ENCODE peak calls at places on chromosomes 2 and 18, in six cellular contexts. G is left ventricle myocardium inferior, K is hepatocyte, T is tibial nerve, N is tibial artery, U is aorta. O is an unnamed sample.

GRCh38 chr2:66729391-66729790 is 294.5 kb downstream of the MEIS1 start:
- DNase-seq in G (no peak), K (no peak), T (no peak), N (no peak), U (no peak), O (no peak)

GRCh38 chr2:207202645-207203044 is 36.9 kb upstream of the KLF7 start:
- DNase-seq in G (no peak), K (peak), T (no peak), N (no peak), U (no peak), O (no peak)

GRCh38 chr2:236014408-236015131 is 153.6 kb downstream of the GBX2 start:
- DNase-seq in G (no peak), K (no peak), T (no peak), N (no peak), U (no peak), O (no peak)

GRCh38 chr18:8982416-8983183 is 119.9 kb upstream of the NDUFV2 start:
- DNase-seq in G (no peak), K (peak), T (no peak), N (no peak), U (no peak), O (peak)

GRCh38 chr2:105455488-105455991 is 56.7 kb upstream of the FHL2 start:
- DNase-seq in G (no peak), K (peak), T (peak), N (peak), U (no peak), O (no peak)

GRCh38 chr2:35503311-35503710 is 852.3 kb upstream of the CRIM1 start:
- DNase-seq in G (no peak), K (no peak), T (no peak), N (no peak), U (no peak), O (no peak)

GRCh38 chr2:126856403-126856802 is 42.3 kb upstream of the TEX51 start:
- DNase-seq in G (no peak), K (no peak), T (no peak), N (no peak), U (no peak), O (no peak)

GRCh38 chr18:11570073-11570588 is 39.3 kb upstream of the SLC35G4 start:
- DNase-seq in G (no peak), K (no peak), T (no peak), N (no peak), U (no peak), O (no peak)

GRCh38 chr2:156309922-156310321 is 22.6 kb downstream of the NR4A2 start:
- DNase-seq in G (no peak), K (no peak), T (no peak), N (no peak), U (no peak), O (no peak)

GRCh38 chr18:58363767-58364540 is 264.9 kb downstream of the ALPK2 start:
- DNase-seq in G (no peak), K (no peak), T (no peak), N (no peak), U (no peak), O (no peak)

GRCh38 chr18:56836173-56836572 is 185.0 kb downstream of the WDR7 start:
- DNase-seq in G (no peak), K (no peak), T (no peak), N (no peak), U (no peak), O (no peak)

GRCh38 chr2:3659447-3660432 is 1.7 kb downstream of the ALLC start:
- DNase-seq in G (peak), K (no peak), T (no peak), N (peak), U (no peak), O (no peak)

GRCh38 chr2:226993171-226993570 is 157.3 kb downstream of the RHBDD1 start:
- DNase-seq in G (no peak), K (no peak), T (no peak), N (no peak), U (no peak), O (no peak)

GRCh38 chr2:119158563-119159347 is at the start of gene C1QL2:
- DNase-seq in G (no peak), K (peak), T (no peak), N (no peak), U (no peak), O (no peak)

GRCh38 chr2:220434365-220434764 is 806.9 kb downstream of the SLC4A3 start:
- DNase-seq in G (no peak), K (no peak), T (no peak), N (no peak), U (no peak), O (no peak)

GRCh38 chr2:15953891-15954680 is 13.7 kb downstream of the MYCN start:
- DNase-seq in G (no peak), K (no peak), T (no peak), N (no peak), U (no peak), O (no peak)

GRCh38 chr2:152036611-152037469 is 62.0 kb downstream of the CACNB4 start:
- DNase-seq in G (peak), K (peak), T (peak), N (peak), U (peak), O (peak)

GRCh38 chr18:27363918-27364317 is 178.8 kb upstream of the CHST9 start:
- DNase-seq in G (no peak), K (peak), T (no peak), N (no peak), U (no peak), O (no peak)

GRCh38 chr18:57269756-57270534 is 82.4 kb upstream of the ST8SIA3 start:
- DNase-seq in G (no peak), K (no peak), T (no peak), N (no peak), U (no peak), O (no peak)

GRCh38 chr2:100046961-100047950 is 95.1 kb downstream of the AFF3 start:
- DNase-seq in G (no peak), K (no peak), T (no peak), N (no peak), U (no peak), O (peak)

GRCh38 chr18:44637210-44638051 is 43.3 kb upstream of the SETBP1 start:
- DNase-seq in G (no peak), K (peak), T (no peak), N (no peak), U (no peak), O (no peak)

GRCh38 chr2:241878007-241878970 is 8.8 kb downstream of the RTP5 start:
- DNase-seq in G (peak), K (peak), T (peak), N (no peak), U (peak), O (no peak)

GRCh38 chr2:184339966-184340365 is 258.4 kb upstream of the ZNF804A start:
- DNase-seq in G (no peak), K (no peak), T (no peak), N (no peak), U (no peak), O (no peak)

GRCh38 chr2:98478861-98479770 is 34.5 kb downstream of the INPP4A start:
- DNase-seq in G (no peak), K (no peak), T (no peak), N (no peak), U (no peak), O (no peak)

GRCh38 chr2:131045286-131045924 is 47.9 kb downstream of the FAM168B start:
- DNase-seq in G (no peak), K (no peak), T (no peak), N (no peak), U (no peak), O (no peak)

GRCh38 chr2:28287261-28287915 is 105.3 kb upstream of the FOSL2 start:
- DNase-seq in G (no peak), K (no peak), T (no peak), N (no peak), U (peak), O (no peak)

GRCh38 chr2:164746713-164747112 is 94.9 kb downstream of the COBLL1 start:
- DNase-seq in G (no peak), K (no peak), T (no peak), N (no peak), U (no peak), O (no peak)

GRCh38 chr2:222892321-222892720 is 31.5 kb downstream of the ACSL3 start:
- DNase-seq in G (no peak), K (no peak), T (no peak), N (no peak), U (no peak), O (no peak)

GRCh38 chr2:235539773-235540172 is 45.9 kb downstream of the AGAP1 start:
- DNase-seq in G (no peak), K (no peak), T (no peak), N (no peak), U (no peak), O (no peak)

GRCh38 chr18:55343396-55344073 is 244.5 kb downstream of the TCF4 start:
- DNase-seq in G (no peak), K (peak), T (no peak), N (no peak), U (no peak), O (no peak)

GRCh38 chr2:108940156-108940555 is 48.9 kb downstream of the EDAR start:
- DNase-seq in G (no peak), K (no peak), T (no peak), N (no peak), U (no peak), O (no peak)

GRCh38 chr18:35267161-35267651 is 22.8 kb downstream of the ZSCAN30 start:
- DNase-seq in G (peak), K (no peak), T (peak), N (peak), U (peak), O (peak)
- H3K27ac ChIP-seq in G (peak), K (no peak), T (peak), N (peak), U (peak), O (peak)

GRCh38 chr2:95509408-95509807 is 24.9 kb upstream of the TRIM43B start:
- DNase-seq in G (no peak), K (no peak), T (no peak), N (no peak), U (no peak), O (no peak)
- H3K27ac ChIP-seq in G (no peak), K (no peak), T (no peak), N (no peak), U (no peak), O (no peak)

DNA sequence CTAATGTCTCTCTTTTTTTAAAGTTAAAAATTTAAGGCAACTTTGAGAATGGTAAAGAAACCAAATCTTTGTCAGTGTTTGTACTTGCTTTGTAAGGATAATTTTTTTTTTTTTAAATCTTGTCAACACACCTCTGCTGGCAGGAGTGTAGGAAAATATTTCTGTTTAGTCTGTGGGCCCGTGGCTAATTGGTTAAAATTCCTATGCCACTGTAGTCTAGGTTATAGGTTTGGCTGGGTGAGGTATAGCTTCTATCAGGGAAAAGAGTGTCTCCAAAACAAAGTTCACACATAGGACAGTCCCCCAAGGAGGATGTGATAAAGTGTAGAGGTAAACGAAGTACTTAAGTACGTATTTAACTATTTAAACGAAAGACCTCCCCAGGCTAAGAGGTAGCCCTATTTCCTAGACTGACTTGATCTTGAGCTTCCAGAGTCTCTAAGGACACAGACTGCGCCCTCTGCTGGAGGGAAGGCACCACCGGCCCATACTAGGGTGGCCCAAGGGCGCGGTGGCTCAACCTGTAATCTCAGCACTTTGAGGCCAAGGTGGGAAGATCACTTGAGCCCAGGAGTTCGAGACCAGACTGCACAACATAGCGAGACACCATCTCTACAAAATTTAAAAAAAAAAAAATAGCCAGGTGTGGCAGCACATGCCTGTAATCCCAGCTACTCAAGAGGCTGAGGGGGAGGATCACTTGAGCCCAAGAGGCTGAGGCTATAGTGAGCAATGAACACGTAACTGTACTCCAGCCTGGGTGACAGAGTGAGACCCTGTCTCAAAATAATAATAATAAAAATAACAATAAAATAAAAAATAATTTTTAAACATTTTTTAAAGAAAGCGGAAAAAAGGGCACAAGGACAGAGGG is 8.9 kb downstream of the TEX44 start:
- DNase-seq in G (peak), K (peak), T (peak), N (peak), U (peak), O (peak)
- H3K27ac ChIP-seq in G (peak), K (peak), T (peak), N (peak), U (no peak), O (no peak)

GRCh38 chr2:65465124-65465523 is 32.7 kb upstream of the SPRED2 start:
- DNase-seq in G (no peak), K (no peak), T (no peak), N (no peak), U (no peak), O (no peak)
- H3K27ac ChIP-seq in G (peak), K (no peak), T (no peak), N (no peak), U (no peak), O (no peak)

DNA sequence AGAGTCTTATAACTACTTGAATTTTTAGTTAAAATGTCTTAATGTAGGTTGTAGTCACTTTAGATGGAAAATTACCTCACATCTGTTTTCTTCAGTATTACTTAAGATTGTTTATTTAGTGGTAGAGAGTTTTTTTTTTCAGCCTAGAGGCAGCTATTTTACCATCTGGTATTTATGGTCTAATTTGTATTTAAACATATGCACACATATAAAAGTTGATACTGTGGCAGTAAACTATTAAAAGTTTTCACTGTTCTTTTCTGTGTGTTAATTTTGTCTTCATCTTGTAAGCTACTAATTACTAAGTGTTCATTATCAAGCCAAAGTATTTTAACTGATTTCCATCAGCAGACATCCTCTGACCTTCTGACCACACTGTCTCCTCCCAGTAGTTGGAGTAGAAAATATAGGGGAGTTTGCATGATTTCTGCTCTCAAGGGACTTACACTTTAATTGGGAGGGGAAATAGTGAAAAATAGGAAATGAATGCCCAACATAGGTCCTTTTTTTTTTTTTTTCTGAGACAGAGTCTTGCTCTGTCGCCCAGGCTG is 4.3 kb downstream of the PMAIP1 start:
- DNase-seq in G (no peak), K (no peak), T (no peak), N (no peak), U (no peak), O (no peak)
- H3K27ac ChIP-seq in G (peak), K (no peak), T (no peak), N (no peak), U (no peak), O (no peak)

DNA sequence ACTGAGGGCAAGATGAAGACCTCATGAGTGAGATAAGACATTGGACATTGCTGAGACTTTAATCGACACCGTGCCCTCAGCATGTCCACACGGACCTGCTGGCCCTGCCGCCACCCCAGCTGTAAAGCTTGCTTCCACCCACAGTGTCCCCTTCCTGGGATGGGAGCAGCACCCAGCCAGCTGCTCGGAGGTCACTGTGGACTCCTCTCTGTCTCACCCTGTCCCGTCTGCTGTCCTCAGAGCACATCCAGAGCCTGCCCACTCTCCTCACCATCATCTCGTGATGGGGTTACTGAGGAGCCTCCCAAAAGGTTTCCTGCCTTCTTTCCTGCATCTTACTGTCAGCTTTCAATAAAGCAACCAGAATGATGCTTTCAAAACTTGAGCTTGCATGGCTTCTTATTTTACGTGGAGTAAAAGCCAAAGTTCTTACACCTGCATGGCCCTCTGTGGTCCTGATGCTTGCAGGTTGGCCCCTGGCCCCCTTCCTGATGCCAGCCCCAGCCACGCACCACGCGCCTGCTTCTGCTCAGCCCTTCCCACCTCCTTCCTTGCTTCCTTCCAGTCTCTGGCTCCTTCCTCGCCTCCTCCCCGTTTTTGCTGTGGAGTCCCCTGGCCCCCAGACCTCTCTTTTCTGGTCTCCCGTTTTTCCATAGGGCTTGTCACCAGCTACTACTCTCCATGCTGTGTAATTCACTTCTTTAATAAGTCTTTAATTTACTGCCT is 67.0 kb downstream of the DGKD start:
- DNase-seq in G (no peak), K (no peak), T (no peak), N (peak), U (no peak), O (no peak)
- H3K27ac ChIP-seq in G (peak), K (peak), T (no peak), N (peak), U (peak), O (peak)

GRCh38 chr2:217147751-217148318 is 288.0 kb upstream of the TNP1 start:
- DNase-seq in G (no peak), K (peak), T (no peak), N (no peak), U (no peak), O (no peak)
- H3K27ac ChIP-seq in G (no peak), K (peak), T (no peak), N (no peak), U (no peak), O (no peak)

GRCh38 chr2:218434456-218434855 is 15.5 kb downstream of the VIL1 start:
- DNase-seq in G (no peak), K (no peak), T (no peak), N (peak), U (no peak), O (no peak)

GRCh38 chr2:218436992-218437391 is 18.1 kb downstream of the VIL1 start:
- DNase-seq in G (no peak), K (no peak), T (no peak), N (peak), U (no peak), O (no peak)

GRCh38 chr2:218435003-218435982 is 16.4 kb downstream of the VIL1 start:
- DNase-seq in G (no peak), K (no peak), T (no peak), N (peak), U (peak), O (no peak)

GRCh38 chr2:218438601-218439000 is 19.7 kb downstream of the VIL1 start:
- DNase-seq in G (peak), K (peak), T (no peak), N (peak), U (no peak), O (no peak)

DNA sequence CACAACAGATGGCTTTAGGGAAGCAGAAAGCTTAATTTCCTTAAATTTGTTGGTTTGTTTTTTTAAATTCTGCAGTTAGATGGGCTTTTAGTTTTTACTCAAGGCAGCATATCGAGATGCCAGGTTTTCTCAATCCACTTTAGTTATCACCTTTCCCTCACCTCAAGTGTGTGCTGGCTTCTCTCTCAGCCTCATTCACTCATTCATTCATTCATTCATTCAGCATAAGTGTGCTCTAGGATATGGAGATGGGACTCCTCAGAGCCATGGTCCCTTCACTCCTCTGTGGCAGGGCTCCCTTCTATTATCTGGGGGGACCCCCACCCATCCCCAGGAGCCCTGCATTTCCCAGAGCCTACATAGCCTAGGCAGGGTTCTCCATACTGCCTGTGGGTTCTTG is 19.0 kb downstream of the VIL1 start:
- DNase-seq in G (no peak), K (no peak), T (no peak), N (peak), U (no peak), O (no peak)
- H3K27ac ChIP-seq in G (no peak), K (peak), T (no peak), N (no peak), U (no peak), O (no peak)

GRCh38 chr18:64981915-64982314 is 768.9 kb upstream of the CDH7 start:
- DNase-seq in G (no peak), K (no peak), T (no peak), N (no peak), U (no peak), O (no peak)
- H3K27ac ChIP-seq in G (no peak), K (no peak), T (no peak), N (no peak), U (no peak), O (no peak)